ENCODE peak calls at places on chromosomes 1 and 21, in four cellular contexts. S is heart right ventricle, M is fibroblast of lung, G is MM.1S. A is an unnamed sample. For H3K9me3, the result is how much of the 10 kb centered on the place peaks cover.

GRCh38 chr1:63922848-63923247 is 149.0 kb downstream of the ROR1 start:
- DNase-seq in M (no peak), S (peak), G (no peak), A (no peak)

GRCh38 chr1:42679364-42679983 is 2.7 kb upstream of the YBX1 start:
- DNase-seq in S (no peak), M (peak), G (no peak), A (no peak)

GRCh38 chr1:27031235-27032118 is 18.8 kb upstream of the TENT5B start:
- DNase-seq in G (no peak), S (peak), M (peak), A (no peak)

GRCh38 chr1:9767964-9768668 is 55.6 kb downstream of the CLSTN1 start:
- DNase-seq in M (no peak), S (no peak), G (no peak), A (peak)

GRCh38 chr21:25313891-25314646 is 293.2 kb downstream of the MRPL39 start:
- DNase-seq in S (no peak), G (no peak), M (peak), A (no peak)

GRCh38 chr1:92969517-92969916 is 8.3 kb upstream of the DIPK1A start:
- DNase-seq in M (no peak), G (no peak), S (no peak), A (no peak)

GRCh38 chr1:114558548-114558947 is 22.9 kb downstream of the BCAS2 start:
- DNase-seq in M (no peak), S (no peak), G (no peak), A (no peak)

GRCh38 chr1:22975694-22976093 is 3.0 kb upstream of the LACTBL1 start:
- DNase-seq in G (no peak), S (no peak), M (peak), A (no peak)

GRCh38 chr1:25828491-25828890 is 8.7 kb downstream of the MTFR1L start:
- DNase-seq in S (no peak), M (no peak), G (no peak), A (no peak)

GRCh38 chr1:156656779-156657160 is 14.9 kb downstream of the BCAN start:
- DNase-seq in G (no peak), S (no peak), M (no peak), A (no peak)

GRCh38 chr21:33976082-33976979 is 60.7 kb upstream of the ATP5PO start:
- DNase-seq in M (peak), G (no peak), S (peak), A (peak)

DNA sequence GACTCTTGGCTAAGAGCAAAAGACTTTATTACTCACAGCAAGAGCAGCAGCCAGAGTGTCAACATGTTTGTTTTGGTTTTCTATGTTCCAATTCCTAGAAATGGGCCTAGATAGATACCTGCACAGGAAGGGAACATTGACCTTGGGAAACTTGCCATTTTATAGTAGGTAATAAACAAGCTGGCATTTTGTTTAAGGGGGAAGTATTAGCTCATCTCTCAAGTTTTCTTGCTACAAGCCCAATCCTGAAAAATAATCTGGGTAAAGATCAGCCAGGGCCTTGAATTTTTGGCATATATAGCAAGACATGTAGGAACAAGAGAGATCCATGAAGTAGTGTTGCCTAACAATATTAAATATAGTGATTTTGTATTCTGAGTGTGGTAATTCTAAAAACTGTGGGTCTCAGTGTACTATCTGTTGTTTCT is 51.4 kb upstream of the RGL1 start:
- DNase-seq in G (no peak), M (no peak), S (no peak), A (no peak)
- H3K9me3 ChIP-seq in G (under half), M (under half), S (under half), A (under half)

GRCh38 chr1:50422675-50422945 is 633 bp downstream of the DMRTA2 start:
- DNase-seq in S (no peak), G (no peak), M (no peak), A (no peak)
- H3K9me3 ChIP-seq in S (under half), G (under half), M (under half), A (under half)

GRCh38 chr1:14841951-14842350 is 243.5 kb downstream of the KAZN start:
- DNase-seq in G (no peak), M (no peak), S (no peak), A (no peak)
- H3K9me3 ChIP-seq in G (under half), M (under half), S (under half), A (under half)

GRCh38 chr1:245313581-245313980 is 158.8 kb downstream of the KIF26B start:
- DNase-seq in G (no peak), S (no peak), M (no peak), A (no peak)

GRCh38 chr1:245317253-245317652 is 162.5 kb downstream of the KIF26B start:
- DNase-seq in S (no peak), G (no peak), M (no peak), A (no peak)

GRCh38 chr1:245316791-245317190 is 162.0 kb downstream of the KIF26B start:
- DNase-seq in S (no peak), M (no peak), G (no peak), A (no peak)

GRCh38 chr1:245322673-245323072 is 167.9 kb downstream of the KIF26B start:
- DNase-seq in G (no peak), S (no peak), M (peak), A (no peak)

DNA sequence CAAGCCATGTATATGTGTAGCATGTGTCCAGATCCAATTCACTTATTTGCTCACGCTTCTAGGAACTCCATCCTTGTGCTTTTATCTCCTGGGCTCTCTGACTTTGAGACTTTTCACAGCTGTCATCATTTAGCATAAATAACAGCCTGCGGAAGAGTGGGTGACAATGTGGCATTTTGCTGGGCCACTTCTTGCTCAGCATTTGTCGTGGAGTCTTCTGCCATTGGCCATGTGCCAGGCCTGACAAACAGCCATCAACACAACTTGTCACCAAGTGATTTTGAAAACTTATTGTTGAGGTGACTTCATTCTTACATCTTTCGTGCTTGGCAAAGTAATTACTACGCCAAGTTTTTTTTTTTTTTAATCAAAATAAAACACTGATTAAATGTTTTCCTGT is 164.4 kb downstream of the KIF26B start:
- DNase-seq in M (no peak), S (no peak), G (no peak), A (no peak)
- H3K9me3 ChIP-seq in M (under half), S (under half), G (under half), A (under half)

GRCh38 chr1:2824999-2825398 is 23.5 kb upstream of the TTC34 start:
- DNase-seq in S (no peak), M (no peak), G (no peak), A (no peak)

GRCh38 chr1:2826316-2826715 is 24.8 kb upstream of the TTC34 start:
- DNase-seq in S (no peak), M (no peak), G (no peak), A (no peak)

GRCh38 chr1:2828586-2829250 is 27.2 kb upstream of the TTC34 start:
- DNase-seq in M (no peak), S (no peak), G (no peak), A (no peak)

GRCh38 chr1:2825487-2826189 is 24.1 kb upstream of the TTC34 start:
- DNase-seq in M (no peak), G (no peak), S (no peak), A (no peak)

DNA sequence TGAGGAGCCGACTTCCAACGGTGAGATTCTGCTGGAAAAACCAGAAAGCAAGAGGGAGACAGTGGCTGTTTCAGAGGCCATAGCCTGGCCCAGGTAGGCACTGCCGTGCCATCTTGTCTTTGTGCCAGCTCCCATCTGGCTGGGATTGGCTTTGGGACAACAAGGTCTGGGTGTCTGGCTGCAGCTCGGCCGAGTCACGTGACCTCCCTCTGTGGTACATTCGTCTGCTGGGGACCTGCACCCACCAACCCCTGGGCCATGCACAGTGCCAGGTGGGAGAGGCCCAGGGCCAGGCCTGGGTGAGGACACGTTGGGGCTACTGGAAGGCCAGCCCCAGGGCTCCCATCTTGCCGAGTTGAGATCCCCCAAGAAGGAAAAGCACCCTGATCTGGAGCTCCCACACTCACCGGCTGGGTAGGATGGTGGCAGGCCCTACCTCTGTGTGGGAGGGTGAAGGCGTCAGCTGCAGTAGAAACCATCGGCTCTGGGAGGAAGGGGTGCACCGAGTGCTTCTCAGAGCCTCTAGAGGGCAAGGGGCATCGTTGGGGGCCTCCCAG is 25.3 kb upstream of the TTC34 start:
- DNase-seq in S (no peak), G (no peak), M (no peak), A (no peak)
- H3K9me3 ChIP-seq in S (under half), G (under half), M (under half), A (under half)

GRCh38 chr1:247037483-247038320 is 29.8 kb upstream of the ZNF695 start:
- DNase-seq in G (no peak), S (no peak), M (no peak), A (no peak)

GRCh38 chr1:247047702-247048101 is 30.9 kb downstream of the ZNF670 start:
- DNase-seq in G (no peak), S (no peak), M (no peak), A (no peak)

GRCh38 chr1:247047260-247047659 is 31.4 kb downstream of the ZNF670 start:
- DNase-seq in G (no peak), M (no peak), S (no peak), A (no peak)

GRCh38 chr1:247043406-247043805 is 35.2 kb downstream of the ZNF670 start:
- DNase-seq in G (no peak), M (no peak), S (no peak), A (no peak)
- H3K9me3 ChIP-seq in G (under half), M (under half), S (under half), A (under half)

GRCh38 chr21:45006536-45007079 is 66.8 kb downstream of the SLX9 start:
- DNase-seq in G (no peak), S (no peak), M (no peak), A (no peak)
- H3K9me3 ChIP-seq in G (under half), S (under half), M (under half), A (under half)

GRCh38 chr1:69459244-69459643 is 108.5 kb upstream of the LRRC7 start:
- DNase-seq in M (no peak), G (no peak), S (no peak), A (no peak)
- H3K9me3 ChIP-seq in M (under half), G (under half), S (under half), A (under half)

DNA sequence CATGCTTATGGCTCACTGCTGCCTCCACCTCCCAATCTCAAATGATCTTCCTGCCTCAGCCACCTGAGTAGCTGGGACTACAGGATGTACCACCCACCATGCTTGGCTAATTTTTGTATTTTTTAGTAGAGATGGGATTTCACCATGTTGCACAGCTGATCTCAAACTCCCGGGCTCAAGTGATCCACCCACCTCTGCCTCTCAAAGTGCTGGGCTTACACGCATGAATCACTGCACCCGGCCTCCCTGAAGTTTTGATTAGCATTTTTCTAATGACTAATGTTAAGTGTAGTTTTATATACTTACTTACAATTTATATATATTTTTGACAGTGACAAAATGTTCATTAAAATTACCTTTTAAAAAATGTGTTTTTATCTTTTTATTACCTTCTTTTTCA is 41.1 kb downstream of the ZNF678 start:
- DNase-seq in G (no peak), M (peak), S (no peak), A (no peak)
- H3K9me3 ChIP-seq in G (under half), M (under half), S (under half), A (under half)